ENCODE peak calls at places on chromosome 14, in four cellular contexts. R is left ventricle myocardium inferior, A is PC-9, H is MM.1S. Y is an unnamed sample.

GRCh38 chr14:50025073-50025472 is 91.3 kb downstream of the VCPKMT start:
- DNase-seq in A (no peak), H (no peak), R (no peak), Y (no peak)

GRCh38 chr14:79971330-79971729 is 240.0 kb downstream of the DIO2 start:
- DNase-seq in A (no peak), R (no peak), H (no peak), Y (no peak)

GRCh38 chr14:78345346-78345745 is 175.2 kb downstream of the NRXN3 start:
- DNase-seq in A (no peak), H (no peak), R (no peak), Y (no peak)

GRCh38 chr14:79201545-79202247 is 1009.6 kb downstream of the DIO2 start:
- DNase-seq in H (no peak), A (no peak), R (no peak), Y (no peak)

GRCh38 chr14:73728106-73729014 is 14.2 kb upstream of the PNMA1 start:
- DNase-seq in R (peak; percentile 86), H (peak; percentile 53), A (peak; percentile 87), Y (peak; percentile 92)

GRCh38 chr14:55929136-55929535 is 189.1 kb upstream of the PELI2 start:
- DNase-seq in A (no peak), H (no peak), R (no peak), Y (no peak)

GRCh38 chr14:59229653-59230406 is 41.4 kb downstream of the DAAM1 start:
- DNase-seq in H (no peak), R (no peak), A (no peak), Y (no peak)

GRCh38 chr14:81436296-81437138 is 36.4 kb upstream of the STON2 start:
- DNase-seq in A (peak; percentile 42), H (peak; percentile 54), R (peak; percentile 79), Y (peak; percentile 90)

GRCh38 chr14:91416744-91417133 is 881 bp downstream of the CCDC88C start:
- DNase-seq in A (no peak), R (no peak), H (no peak), Y (no peak)

GRCh38 chr14:65552724-65553123 is 140.2 kb downstream of the FUT8 start:
- DNase-seq in A (no peak), H (no peak), R (no peak), Y (no peak)

GRCh38 chr14:90381999-90382451 is 14.8 kb upstream of the CALM1 start:
- DNase-seq in R (no peak), A (no peak), H (no peak), Y (peak; percentile 54)

GRCh38 chr14:81341405-81342180 is 58.5 kb downstream of the STON2 start:
- DNase-seq in A (no peak), H (no peak), R (no peak), Y (no peak)

GRCh38 chr14:39122330-39123138 is 8.4 kb downstream of the GEMIN2 start:
- DNase-seq in A (no peak), H (no peak), R (no peak), Y (no peak)

GRCh38 chr14:29085546-29085945 is 319.0 kb downstream of the FOXG1 start:
- DNase-seq in R (no peak), H (no peak), A (no peak), Y (no peak)

GRCh38 chr14:36507847-36508417 is 12.1 kb downstream of the NKX2-1 start:
- DNase-seq in A (no peak), R (no peak), H (no peak), Y (no peak)

GRCh38 chr14:38951451-38951850 is 151.6 kb downstream of the SEC23A start:
- DNase-seq in R (no peak), H (no peak), A (no peak), Y (no peak)

GRCh38 chr14:32202468-32202865 is 602 bp downstream of the RNU6-8 start:
- DNase-seq in R (no peak), H (no peak), A (no peak), Y (no peak)

GRCh38 chr14:103227076-103227475 is 103.8 kb downstream of the TNFAIP2 start:
- DNase-seq in H (no peak), R (no peak), A (no peak), Y (no peak)

GRCh38 chr14:85565862-85566296 is 35.9 kb downstream of the FLRT2 start:
- DNase-seq in A (no peak), R (no peak), H (no peak), Y (no peak)

GRCh38 chr14:96897184-96897583 is 100.0 kb downstream of the VRK1 start:
- DNase-seq in H (no peak), R (no peak), A (no peak), Y (no peak)

GRCh38 chr14:63852271-63852816 is 460 bp upstream of the SYNE2 start:
- DNase-seq in R (no peak), A (no peak), H (peak; percentile 7), Y (no peak)

GRCh38 chr14:68779761-68780323 is 13.0 kb downstream of the ZFP36L1 start:
- DNase-seq in R (no peak), A (peak; percentile 34), H (no peak), Y (no peak)

GRCh38 chr14:68926236-68926635 is 52.9 kb downstream of the ACTN1 start:
- DNase-seq in A (no peak), H (no peak), R (no peak), Y (no peak)

GRCh38 chr14:93137864-93138263 is 22.1 kb upstream of the ITPK1 start:
- DNase-seq in R (peak; percentile 63), H (no peak), A (no peak), Y (peak; percentile 65)

GRCh38 chr14:96666088-96666487 is 131.1 kb upstream of the VRK1 start:
- DNase-seq in R (no peak), H (no peak), A (no peak), Y (no peak)

GRCh38 chr14:41859336-41859735 is 252.7 kb downstream of the LRFN5 start:
- DNase-seq in R (no peak), H (no peak), A (no peak), Y (no peak)

GRCh38 chr14:55780156-55780946 is 200.3 kb downstream of the KTN1 start:
- DNase-seq in A (peak; percentile 77), H (no peak), R (peak; percentile 21), Y (peak; percentile 21)

GRCh38 chr14:102565331-102565887 is 27.0 kb upstream of the RCOR1 start:
- DNase-seq in H (no peak), R (no peak), A (no peak), Y (no peak)

GRCh38 chr14:39873793-39874192 is 441.6 kb upstream of the FBXO33 start:
- DNase-seq in H (no peak), R (no peak), A (peak; percentile 0), Y (no peak)

GRCh38 chr14:95134304-95134933 is 22.9 kb downstream of the DICER1 start:
- DNase-seq in A (no peak), H (no peak), R (no peak), Y (no peak)

GRCh38 chr14:95137164-95137803 is 20.0 kb downstream of the DICER1 start:
- DNase-seq in A (no peak), H (no peak), R (no peak), Y (no peak)

GRCh38 chr14:95138876-95139275 is 18.5 kb downstream of the DICER1 start:
- DNase-seq in R (no peak), A (no peak), H (no peak), Y (no peak)

GRCh38 chr14:95137804-95138167 is 19.5 kb downstream of the DICER1 start:
- DNase-seq in H (no peak), A (no peak), R (no peak), Y (no peak)

DNA sequence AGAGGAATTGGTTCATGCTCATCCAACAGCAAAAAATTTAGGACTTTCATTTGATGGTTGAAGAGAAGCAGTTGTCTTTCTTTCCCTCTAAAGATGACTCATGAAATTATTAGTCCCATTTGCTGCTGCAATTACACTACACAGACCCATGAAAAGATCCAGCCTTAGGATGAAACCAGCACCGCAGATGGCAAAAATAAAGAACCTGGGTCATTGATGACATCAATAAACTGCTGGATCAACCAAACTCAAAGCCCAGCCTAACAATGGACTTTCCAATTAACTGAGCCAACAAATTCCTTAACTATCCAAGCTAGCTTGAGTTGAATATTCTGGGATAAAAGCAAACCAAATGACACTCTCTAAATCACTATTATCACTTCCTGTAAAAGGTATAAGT is 20.7 kb downstream of the DICER1 start:
- DNase-seq in H (no peak), A (no peak), R (no peak), Y (no peak)
- H3K4me1 ChIP-seq in H (no peaks in the 10 kb centered on the region), A (no peaks in the 10 kb centered on the region), R (peaks cover 74% of the 10 kb centered on the region), Y (peaks cover 47% of the 10 kb centered on the region)

DNA sequence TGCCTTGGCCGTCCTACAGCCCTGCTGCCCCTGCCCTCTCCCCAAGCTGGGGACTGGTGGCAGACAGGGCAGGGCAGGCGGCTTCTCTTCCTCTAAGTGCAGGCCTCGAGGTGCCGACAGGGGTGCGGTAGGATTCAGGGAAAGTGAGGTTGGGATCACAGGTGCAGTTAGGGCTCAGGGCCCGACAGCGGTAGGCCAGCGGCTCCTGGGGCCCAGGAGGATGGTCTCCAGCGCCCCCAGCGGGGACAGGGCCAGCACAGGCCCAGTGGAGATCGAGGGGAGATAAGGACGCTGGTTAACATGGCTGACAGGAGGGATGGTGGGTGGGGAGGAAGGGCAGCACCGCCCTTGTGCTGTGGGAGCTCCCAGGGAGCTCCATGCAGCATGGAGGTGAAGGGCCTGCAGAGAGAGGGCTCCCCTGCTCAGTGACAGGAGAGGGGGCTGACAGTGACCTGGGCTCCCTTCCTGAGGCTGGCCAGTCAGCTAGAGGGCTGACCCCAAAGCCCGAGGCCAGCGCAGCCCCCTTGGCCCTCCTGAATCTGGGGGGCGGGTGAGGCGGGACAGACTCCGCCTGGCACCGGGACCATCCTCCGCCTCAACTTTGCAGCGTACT is 860 bp upstream of the CRIP1 start:
- DNase-seq in A (peak; percentile 31), R (peak; percentile 46), H (no peak), Y (no peak)
- TF ChIP-seq CTCF in A (no peak), R (peak; percentile 56), H (peak; percentile 17), Y (peak; percentile 11)

DNA sequence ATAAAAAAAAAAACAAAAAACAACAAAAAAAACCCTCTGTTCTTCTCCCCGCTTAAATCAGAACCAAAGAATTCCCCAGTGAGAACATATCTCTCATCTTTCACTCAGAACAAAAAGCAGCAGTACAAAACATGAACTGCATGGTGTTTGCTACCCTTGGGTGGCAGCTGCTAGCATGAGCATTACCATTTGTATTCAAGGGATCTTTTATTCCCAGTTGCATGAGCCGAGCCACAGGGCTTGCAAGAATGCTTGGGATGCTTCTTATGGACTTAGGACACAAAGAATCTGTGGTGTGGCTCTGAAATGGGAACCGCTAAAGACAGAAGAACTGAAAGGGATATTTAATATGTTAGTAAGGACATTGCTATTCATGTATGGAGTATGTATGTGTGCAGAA is 190.6 kb downstream of the TMX1 start:
- DNase-seq in R (no peak), H (no peak), A (no peak), Y (no peak)
- H3K4me3 ChIP-seq in R (peak overlapping the region; percentile 12), H (no peak overlapping the region), A (no peak overlapping the region), Y (no peak overlapping the region)

GRCh38 chr14:35368139-35368460 is 36.4 kb downstream of the NFKBIA start:
- DNase-seq in R (no peak), A (no peak), H (no peak), Y (no peak)
- H3K4me1 ChIP-seq in R (peaks cover 36% of the 10 kb centered on the region), A (peaks cover 31% of the 10 kb centered on the region), H (peaks cover 10% of the 10 kb centered on the region), Y (peaks cover 22% of the 10 kb centered on the region)